ENCODE peak calls at places on chromosomes 5 and 9, in eight cellular contexts. Q is A549, D is Peyer's patch, O is body of pancreas, W is IMR-90, E is stomach, N is adrenal gland, K is tibial nerve. P is an unnamed sample.

GRCh38 chr5:88813805-88814584 is 69.0 kb downstream of the MEF2C start:
- DNase-seq in Q (no peak), D (no peak), O (no peak), W (no peak), E (no peak), N (no peak), K (no peak), P (no peak)

GRCh38 chr5:144004146-144004545 is 166.3 kb downstream of the YIPF5 start:
- DNase-seq in Q (no peak), D (no peak), O (no peak), W (peak; percentile 76), E (no peak), N (no peak), K (no peak), P (no peak)

GRCh38 chr9:16329699-16330113 is 540.8 kb downstream of the BNC2 start:
- DNase-seq in Q (no peak), D (no peak), O (peak; percentile 11), W (peak; percentile 60), E (no peak), N (no peak), K (no peak), P (no peak)

GRCh38 chr9:71760901-71761300 is 7.4 kb downstream of the CEMIP2 start:
- DNase-seq in Q (peak; percentile 49), D (no peak), O (peak; percentile 40), W (no peak), E (no peak), N (peak; percentile 73), K (no peak), P (no peak)

GRCh38 chr9:2060425-2060824 is 45.3 kb downstream of the SMARCA2 start:
- DNase-seq in Q (no peak), D (no peak), O (no peak), W (peak; percentile 24), E (no peak), N (no peak), K (no peak), P (no peak)

GRCh38 chr9:32742296-32742695 is 41.0 kb upstream of the TMEM215 start:
- DNase-seq in Q (no peak), D (no peak), O (no peak), W (peak; percentile 1), E (no peak), N (no peak), K (no peak), P (no peak)

GRCh38 chr5:81657386-81657785 is 93.5 kb downstream of the SSBP2 start:
- DNase-seq in Q (no peak), D (no peak), O (peak; percentile 31), W (no peak), E (no peak), N (no peak), K (no peak), P (no peak)

GRCh38 chr5:73417307-73418035 is 31.1 kb downstream of the FOXD1 start:
- DNase-seq in Q (no peak), D (no peak), O (no peak), W (peak; percentile 75), E (no peak), N (no peak), K (peak; percentile 39), P (no peak)

GRCh38 chr9:109963079-109963478 is 183.1 kb downstream of the PALM2AKAP2 start:
- DNase-seq in Q (no peak), D (no peak), O (no peak), W (no peak), E (no peak), N (no peak), K (no peak), P (no peak)

GRCh38 chr9:107363511-107364182 is 80.6 kb downstream of the RAD23B start:
- DNase-seq in Q (no peak), D (no peak), O (no peak), W (no peak), E (no peak), N (no peak), K (peak; percentile 20), P (no peak)

GRCh38 chr5:37774912-37775483 is 64.8 kb downstream of the GDNF start:
- DNase-seq in Q (peak; percentile 56), D (no peak), O (no peak), W (peak; percentile 31), E (no peak), N (no peak), K (no peak), P (peak; percentile 57)

GRCh38 chr9:83472221-83472665 is 66.0 kb downstream of the FRMD3 start:
- DNase-seq in Q (peak; percentile 65), D (no peak), O (no peak), W (peak; percentile 1), E (peak; percentile 30), N (no peak), K (no peak), P (no peak)

GRCh38 chr5:574906-575305 is 37.2 kb upstream of the CEP72 start:
- DNase-seq in Q (no peak), D (peak; percentile 1), O (no peak), W (no peak), E (no peak), N (no peak), K (no peak), P (no peak)

GRCh38 chr9:94767331-94768099 is 41.0 kb downstream of the AOPEP start:
- DNase-seq in Q (no peak), D (no peak), O (no peak), W (peak; percentile 68), E (no peak), N (no peak), K (no peak), P (no peak)

GRCh38 chr5:115737452-115737851 is 79.0 kb downstream of the CDO1 start:
- DNase-seq in Q (no peak), D (no peak), O (no peak), W (no peak), E (no peak), N (no peak), K (no peak), P (no peak)

GRCh38 chr9:95099321-95100070 is 218.0 kb downstream of the FANCC start:
- DNase-seq in Q (no peak), D (no peak), O (no peak), W (no peak), E (no peak), N (no peak), K (no peak), P (no peak)

GRCh38 chr5:3684118-3684517 is 88.5 kb downstream of the IRX1 start:
- DNase-seq in Q (no peak), D (no peak), O (no peak), W (no peak), E (no peak), N (no peak), K (no peak), P (no peak)

GRCh38 chr5:131513780-131514179 is 121.2 kb downstream of the RAPGEF6 start:
- DNase-seq in Q (no peak), D (no peak), O (no peak), W (no peak), E (no peak), N (no peak), K (no peak), P (no peak)

GRCh38 chr5:29795253-29795652 is 1398.2 kb upstream of the CDH6 start:
- DNase-seq in Q (peak; percentile 56), D (no peak), O (no peak), W (no peak), E (no peak), N (no peak), K (no peak), P (no peak)

GRCh38 chr9:11338130-11338529 is 725.3 kb upstream of the PTPRD start:
- DNase-seq in Q (no peak), D (no peak), O (no peak), W (no peak), E (no peak), N (no peak), K (no peak), P (peak; percentile 59)

GRCh38 chr5:77008413-77008812 is 21.8 kb upstream of the AGGF1 start:
- DNase-seq in Q (no peak), D (no peak), O (no peak), W (no peak), E (no peak), N (no peak), K (no peak), P (no peak)

GRCh38 chr9:129404621-129405020 is 216.3 kb downstream of the C9orf50 start:
- DNase-seq in Q (no peak), D (no peak), O (no peak), W (no peak), E (no peak), N (no peak), K (no peak), P (no peak)

DNA sequence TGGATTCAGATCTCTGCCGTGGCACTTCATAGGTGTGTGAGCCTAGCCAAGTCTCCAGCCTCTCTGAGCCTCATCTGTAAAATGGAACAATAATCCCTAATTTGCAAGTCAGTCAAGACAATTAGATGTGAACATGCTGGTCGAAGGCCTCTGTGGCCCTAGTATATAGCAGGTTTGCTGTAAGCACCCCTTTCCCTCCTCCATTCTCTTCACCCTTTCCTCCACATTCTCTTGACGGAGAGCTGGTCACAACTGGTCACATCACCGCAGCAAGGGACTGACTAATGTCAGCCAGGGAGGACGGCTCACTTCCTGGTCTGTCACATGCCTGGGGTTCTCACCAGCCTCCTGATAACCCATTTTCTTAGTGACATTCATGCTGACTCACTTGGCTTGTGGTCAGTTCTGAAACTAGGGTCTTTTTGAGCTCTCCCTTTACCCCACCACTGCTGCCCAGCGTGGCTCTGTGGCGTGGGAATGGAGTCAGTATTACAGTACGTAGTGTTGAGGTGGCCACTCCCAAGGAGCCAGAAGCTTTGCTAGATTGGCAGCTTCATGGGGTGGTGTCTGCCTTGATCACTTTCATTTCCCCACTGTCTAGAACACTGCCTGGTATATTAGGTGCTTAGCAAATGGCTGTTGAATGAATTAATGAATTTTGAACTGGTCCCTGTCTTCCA is 47.8 kb downstream of the ERGIC1 start:
- DNase-seq in Q (no peak), D (no peak), O (no peak), W (peak; percentile 86), E (peak; percentile 58), N (peak; percentile 88), K (no peak), P (peak; percentile 43)
- TF ChIP-seq POLR2A in Q (no peak), D (no peak), O (no peak), W (no peak), E (no peak), N (no peak), K (no peak), P (no peak)

DNA sequence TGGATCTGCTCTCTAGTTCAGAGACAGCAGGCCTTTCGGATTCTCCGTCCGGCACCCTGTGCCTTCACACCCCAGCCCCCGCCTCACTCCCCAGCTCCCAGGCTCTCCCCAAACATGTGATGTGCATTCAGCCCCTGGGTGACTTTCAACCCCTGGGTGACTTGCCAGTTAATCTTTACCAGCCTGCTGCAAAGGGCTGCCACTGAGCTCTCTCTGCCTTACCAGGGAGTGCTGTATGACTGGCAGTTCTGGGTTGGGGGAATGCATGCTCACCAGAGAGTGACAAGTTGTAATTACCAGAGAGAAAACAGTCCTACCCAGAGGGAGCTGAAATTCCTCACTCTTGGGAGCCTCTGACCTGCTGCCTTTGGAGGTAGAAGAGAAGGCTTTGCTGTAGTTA is 4.9 kb upstream of the ADRA1B start:
- DNase-seq in Q (peak; percentile 84), D (no peak), O (no peak), W (no peak), E (no peak), N (no peak), K (no peak), P (no peak)
- TF ChIP-seq POLR2A in Q (no peak), D (no peak), O (no peak), W (no peak), E (no peak), N (no peak), K (no peak), P (no peak)

GRCh38 chr5:149452007-149452664 is 73.0 kb upstream of the IL17B start:
- DNase-seq in Q (no peak), D (no peak), O (peak; percentile 63), W (peak; percentile 53), E (peak; percentile 84), N (peak; percentile 56), K (no peak), P (peak; percentile 40)
- TF ChIP-seq POLR2A in Q (no peak), D (peak; percentile 36), O (no peak), W (no peak), E (no peak), N (no peak), K (peak; percentile 16), P (no peak)

GRCh38 chr9:12689233-12689632 is 4.0 kb upstream of the TYRP1 start:
- DNase-seq in Q (no peak), D (no peak), O (no peak), W (no peak), E (no peak), N (no peak), K (no peak), P (peak; percentile 59)
- TF ChIP-seq POLR2A in Q (no peak), D (no peak), O (no peak), W (no peak), E (no peak), N (no peak), K (no peak), P (no peak)

P was measured in NB4.